ENCODE peak calls at places on chromosomes 12 and 14, in four cellular contexts. One of them, this sample, is unnamed.

GRCh38 chr14:94945615-94946014 is 175.7 kb upstream of the GSC start:
- DNase-seq in T-helper 17 cell: no peak
- DNase-seq in AG04449: no peak
- DNase-seq in glomerular endothelial cell: no peak
- DNase-seq in this sample: no peak

GRCh38 chr12:9721394-9722092 is 11.4 kb downstream of the CLECL1 start:
- DNase-seq in T-helper 17 cell: no peak
- DNase-seq in AG04449: no peak
- DNase-seq in glomerular endothelial cell: no peak
- DNase-seq in this sample: no peak

GRCh38 chr14:23147676-23148075 is 28.6 kb upstream of the CEBPE start:
- DNase-seq in T-helper 17 cell: no peak
- DNase-seq in AG04449: no peak
- DNase-seq in glomerular endothelial cell: no peak
- DNase-seq in this sample: peak; percentile 27

GRCh38 chr12:111283986-111284385 is 84.9 kb downstream of the PHETA1 start:
- DNase-seq in T-helper 17 cell: no peak
- DNase-seq in AG04449: no peak
- DNase-seq in glomerular endothelial cell: no peak
- DNase-seq in this sample: no peak

GRCh38 chr12:12975322-12976077 is 23.5 kb upstream of the GPRC5D start:
- DNase-seq in T-helper 17 cell: no peak
- DNase-seq in AG04449: no peak
- DNase-seq in glomerular endothelial cell: no peak
- DNase-seq in this sample: no peak

GRCh38 chr14:76613616-76614015 is 147.7 kb upstream of the VASH1 start:
- DNase-seq in T-helper 17 cell: no peak
- DNase-seq in AG04449: no peak
- DNase-seq in glomerular endothelial cell: no peak
- DNase-seq in this sample: no peak

GRCh38 chr14:51023964-51024363 is 70.9 kb downstream of the TRIM9 start:
- DNase-seq in T-helper 17 cell: no peak
- DNase-seq in AG04449: no peak
- DNase-seq in glomerular endothelial cell: no peak
- DNase-seq in this sample: no peak

GRCh38 chr14:49858383-49858782 is 5.8 kb upstream of the NEMF start:
- DNase-seq in T-helper 17 cell: no peak
- DNase-seq in AG04449: no peak
- DNase-seq in glomerular endothelial cell: no peak
- DNase-seq in this sample: no peak

GRCh38 chr12:24728366-24728765 is 220.5 kb downstream of the BCAT1 start:
- DNase-seq in T-helper 17 cell: no peak
- DNase-seq in AG04449: no peak
- DNase-seq in glomerular endothelial cell: peak; percentile 12
- DNase-seq in this sample: no peak

GRCh38 chr12:104588048-104588942 is 131.5 kb downstream of the CHST11 start:
- DNase-seq in T-helper 17 cell: no peak
- DNase-seq in AG04449: no peak
- DNase-seq in glomerular endothelial cell: no peak
- DNase-seq in this sample: no peak

GRCh38 chr12:78697817-78698415 is 166.7 kb upstream of the SYT1 start:
- DNase-seq in T-helper 17 cell: no peak
- DNase-seq in AG04449: no peak
- DNase-seq in glomerular endothelial cell: no peak
- DNase-seq in this sample: no peak

GRCh38 chr14:103198429-103199140 is 75.3 kb downstream of the TNFAIP2 start:
- DNase-seq in T-helper 17 cell: no peak
- DNase-seq in AG04449: no peak
- DNase-seq in glomerular endothelial cell: no peak
- DNase-seq in this sample: peak; percentile 27

GRCh38 chr14:99259327-99259726 is 12.7 kb downstream of the BCL11B start:
- DNase-seq in T-helper 17 cell: no peak
- DNase-seq in AG04449: no peak
- DNase-seq in glomerular endothelial cell: no peak
- DNase-seq in this sample: no peak

GRCh38 chr12:130192667-130193345 is 30.5 kb downstream of the FZD10 start:
- DNase-seq in T-helper 17 cell: no peak
- DNase-seq in AG04449: no peak
- DNase-seq in glomerular endothelial cell: no peak
- DNase-seq in this sample: no peak

GRCh38 chr12:112117685-112118084 is 7.7 kb upstream of the TRAFD1 start:
- DNase-seq in T-helper 17 cell: no peak
- DNase-seq in AG04449: no peak
- DNase-seq in glomerular endothelial cell: no peak
- DNase-seq in this sample: no peak

GRCh38 chr12:554001-554285 is 94.2 kb downstream of the B4GALNT3 start:
- DNase-seq in T-helper 17 cell: no peak
- DNase-seq in AG04449: no peak
- DNase-seq in glomerular endothelial cell: no peak
- DNase-seq in this sample: no peak

GRCh38 chr12:5648692-5649338 is 216.9 kb downstream of the NTF3 start:
- DNase-seq in T-helper 17 cell: no peak
- DNase-seq in AG04449: no peak
- DNase-seq in glomerular endothelial cell: no peak
- DNase-seq in this sample: peak; percentile 3

GRCh38 chr14:79265366-79265765 is 945.9 kb downstream of the DIO2 start:
- DNase-seq in T-helper 17 cell: no peak
- DNase-seq in AG04449: no peak
- DNase-seq in glomerular endothelial cell: no peak
- DNase-seq in this sample: no peak

GRCh38 chr14:43411841-43412240 is 1095.2 kb downstream of the FSCB start:
- DNase-seq in T-helper 17 cell: no peak
- DNase-seq in AG04449: no peak
- DNase-seq in glomerular endothelial cell: no peak
- DNase-seq in this sample: no peak

GRCh38 chr12:12008931-12009611 is 61.7 kb upstream of the BCL2L14 start:
- DNase-seq in T-helper 17 cell: no peak
- DNase-seq in AG04449: no peak
- DNase-seq in glomerular endothelial cell: no peak
- DNase-seq in this sample: no peak

GRCh38 chr14:104226421-104227385 is 88.3 kb downstream of the KIF26A start:
- DNase-seq in T-helper 17 cell: no peak
- DNase-seq in AG04449: no peak
- DNase-seq in glomerular endothelial cell: no peak
- DNase-seq in this sample: no peak

GRCh38 chr12:124588689-124589318 is 21.4 kb upstream of the NCOR2 start:
- DNase-seq in T-helper 17 cell: no peak
- DNase-seq in AG04449: no peak
- DNase-seq in glomerular endothelial cell: no peak
- DNase-seq in this sample: no peak

GRCh38 chr12:111942557-111942956 is 70.4 kb downstream of the TMEM116 start:
- DNase-seq in T-helper 17 cell: no peak
- DNase-seq in AG04449: peak; percentile 46
- DNase-seq in glomerular endothelial cell: peak; percentile 27
- DNase-seq in this sample: peak; percentile 79

GRCh38 chr12:2675776-2676175 is 119.0 kb upstream of the FKBP4 start:
- DNase-seq in T-helper 17 cell: no peak
- DNase-seq in AG04449: no peak
- DNase-seq in glomerular endothelial cell: no peak
- DNase-seq in this sample: no peak

GRCh38 chr14:99524091-99524661 is 43.0 kb downstream of the CCNK start:
- DNase-seq in T-helper 17 cell: no peak
- DNase-seq in AG04449: no peak
- DNase-seq in glomerular endothelial cell: no peak
- DNase-seq in this sample: no peak

GRCh38 chr12:104354868-104355570 is 51.5 kb downstream of the EID3 start:
- DNase-seq in T-helper 17 cell: no peak
- DNase-seq in AG04449: no peak
- DNase-seq in glomerular endothelial cell: no peak
- DNase-seq in this sample: no peak

GRCh38 chr12:112898380-112898779 is 8.4 kb upstream of the OAS1 start:
- DNase-seq in T-helper 17 cell: no peak
- DNase-seq in AG04449: no peak
- DNase-seq in glomerular endothelial cell: no peak
- DNase-seq in this sample: no peak

GRCh38 chr12:54280401-54281260 is at the start of gene HNRNPA1:
- DNase-seq in T-helper 17 cell: peak; percentile 75
- DNase-seq in AG04449: peak; percentile 99
- DNase-seq in glomerular endothelial cell: peak; percentile 100
- DNase-seq in this sample: peak; percentile 100

GRCh38 chr12:87652026-87652425 is 377.2 kb downstream of the C12orf50 start:
- DNase-seq in T-helper 17 cell: no peak
- DNase-seq in AG04449: no peak
- DNase-seq in glomerular endothelial cell: no peak
- DNase-seq in this sample: no peak

GRCh38 chr14:102616799-102617198 is 24.4 kb downstream of the RCOR1 start:
- DNase-seq in T-helper 17 cell: no peak
- DNase-seq in AG04449: no peak
- DNase-seq in glomerular endothelial cell: no peak
- DNase-seq in this sample: no peak

GRCh38 chr12:59194794-59195193 is 274.5 kb upstream of the LRIG3 start:
- DNase-seq in T-helper 17 cell: no peak
- DNase-seq in AG04449: no peak
- DNase-seq in glomerular endothelial cell: no peak
- DNase-seq in this sample: no peak

GRCh38 chr12:53197011-53197640 is 9.9 kb downstream of the ITGB7 start:
- DNase-seq in T-helper 17 cell: no peak
- DNase-seq in AG04449: no peak
- DNase-seq in glomerular endothelial cell: no peak
- DNase-seq in this sample: no peak

GRCh38 chr12:124994435-124994975 is 1.1 kb downstream of the BRI3BP start:
- DNase-seq in T-helper 17 cell: no peak
- DNase-seq in AG04449: no peak
- DNase-seq in glomerular endothelial cell: no peak
- DNase-seq in this sample: no peak

GRCh38 chr14:64841121-64841611 is 38.5 kb downstream of the SPTB start:
- DNase-seq in T-helper 17 cell: no peak
- DNase-seq in AG04449: peak; percentile 34
- DNase-seq in glomerular endothelial cell: no peak
- DNase-seq in this sample: peak; percentile 26

GRCh38 chr12:57190037-57190436 is 26.6 kb upstream of the NXPH4 start:
- DNase-seq in T-helper 17 cell: no peak
- DNase-seq in AG04449: no peak
- DNase-seq in glomerular endothelial cell: no peak
- DNase-seq in this sample: no peak

GRCh38 chr12:103441437-103442186 is 54.2 kb downstream of the C12orf42 start:
- DNase-seq in T-helper 17 cell: no peak
- DNase-seq in AG04449: no peak
- DNase-seq in glomerular endothelial cell: no peak
- DNase-seq in this sample: no peak

GRCh38 chr12:42716521-42716920 is 127.0 kb upstream of the PRICKLE1 start:
- DNase-seq in T-helper 17 cell: no peak
- DNase-seq in AG04449: no peak
- DNase-seq in glomerular endothelial cell: no peak
- DNase-seq in this sample: no peak

GRCh38 chr12:66662729-66663128 is 16.1 kb downstream of the GRIP1 start:
- DNase-seq in T-helper 17 cell: no peak
- DNase-seq in AG04449: no peak
- DNase-seq in glomerular endothelial cell: peak; percentile 27
- DNase-seq in this sample: no peak

GRCh38 chr14:90796319-90796718 is 19.9 kb downstream of the TTC7B start:
- DNase-seq in T-helper 17 cell: no peak
- DNase-seq in AG04449: no peak
- DNase-seq in glomerular endothelial cell: no peak
- DNase-seq in this sample: no peak

This sample was measured in AG04450.